ENCODE peak calls at places on chromosomes 5 and 9, in four cellular contexts. Q is cardiac muscle cell; M is activated CD8-positive, alpha-beta T cell treated with anti-CD3 and anti-CD28 coated beads for 36 hours; L is Panc1. C is an unnamed sample.

GRCh38 chr9:35001285-35001677 is 11.7 kb downstream of the DNAJB5 start:
- DNase-seq in L (no peak), Q (no peak), M (no peak), C (no peak)

GRCh38 chr9:119004618-119004990 is 364.6 kb downstream of the BRINP1 start:
- DNase-seq in Q (peak), L (peak), M (no peak), C (no peak)

GRCh38 chr5:142866563-142867275 is 96.5 kb downstream of the ARHGAP26 start:
- DNase-seq in M (peak), L (peak), Q (peak), C (peak)

GRCh38 chr9:78365979-78366697 is 69.2 kb downstream of the PSAT1 start:
- DNase-seq in Q (peak), L (no peak), M (no peak), C (no peak)

GRCh38 chr5:41695920-41696582 is 174.2 kb downstream of the OXCT1 start:
- DNase-seq in M (no peak), L (no peak), Q (peak), C (no peak)

GRCh38 chr5:174916227-174916626 is 191.8 kb downstream of the MSX2 start:
- DNase-seq in L (no peak), Q (no peak), M (no peak), C (no peak)

GRCh38 chr5:31113101-31113500 is 80.4 kb upstream of the CDH6 start:
- DNase-seq in M (no peak), Q (peak), L (no peak), C (no peak)

GRCh38 chr9:93127395-93127911 is 6.6 kb downstream of the NINJ1 start:
- DNase-seq in Q (peak), M (no peak), L (no peak), C (no peak)

GRCh38 chr9:3916984-3917383 is 382.9 kb downstream of the GLIS3 start:
- DNase-seq in L (no peak), M (no peak), Q (peak), C (no peak)

GRCh38 chr9:137438591-137439157 is 2.5 kb downstream of the ENTPD8 start:
- DNase-seq in M (no peak), L (no peak), Q (no peak), C (no peak)

GRCh38 chr5:81717221-81717620 is 33.7 kb downstream of the SSBP2 start:
- DNase-seq in M (no peak), L (no peak), Q (no peak), C (no peak)

GRCh38 chr5:16616536-16617271 is at the start of gene RETREG1:
- DNase-seq in Q (peak), L (no peak), M (peak), C (peak)

GRCh38 chr5:111512026-111512405 is 319 bp downstream of the STARD4 start:
- DNase-seq in M (no peak), L (no peak), Q (peak), C (no peak)

GRCh38 chr9:4706971-4707622 is 27.7 kb downstream of the CDC37L1 start:
- DNase-seq in L (no peak), Q (no peak), M (no peak), C (no peak)

GRCh38 chr5:77563475-77563874 is 71.4 kb upstream of the WDR41 start:
- DNase-seq in Q (peak), L (no peak), M (no peak), C (no peak)

GRCh38 chr9:18969095-18969494 is 63.9 kb downstream of the SAXO1 start:
- DNase-seq in Q (no peak), L (no peak), M (no peak), C (no peak)

GRCh38 chr5:180563994-180564393 is 27.3 kb downstream of the SCGB3A1 start:
- DNase-seq in Q (no peak), M (peak), L (no peak), C (peak)
- TF ChIP-seq CTCF in Q (no peak), M (no peak), L (no peak), C (no peak)

GRCh38 chr9:9919174-9919573 is 693.6 kb downstream of the PTPRD start:
- DNase-seq in M (no peak), Q (no peak), L (no peak), C (no peak)

GRCh38 chr9:9917400-9917799 is 695.4 kb downstream of the PTPRD start:
- DNase-seq in L (no peak), Q (no peak), M (no peak), C (no peak)

GRCh38 chr9:9913276-9913832 is 699.4 kb downstream of the PTPRD start:
- DNase-seq in Q (no peak), M (no peak), L (no peak), C (no peak)

GRCh38 chr9:9912459-9912858 is 700.3 kb downstream of the PTPRD start:
- DNase-seq in L (no peak), Q (no peak), M (no peak), C (no peak)

GRCh38 chr9:9914174-9914573 is 698.6 kb downstream of the PTPRD start:
- DNase-seq in M (no peak), Q (no peak), L (no peak), C (no peak)
- TF ChIP-seq CTCF in M (no peak), Q (no peak), L (no peak), C (no peak)

DNA sequence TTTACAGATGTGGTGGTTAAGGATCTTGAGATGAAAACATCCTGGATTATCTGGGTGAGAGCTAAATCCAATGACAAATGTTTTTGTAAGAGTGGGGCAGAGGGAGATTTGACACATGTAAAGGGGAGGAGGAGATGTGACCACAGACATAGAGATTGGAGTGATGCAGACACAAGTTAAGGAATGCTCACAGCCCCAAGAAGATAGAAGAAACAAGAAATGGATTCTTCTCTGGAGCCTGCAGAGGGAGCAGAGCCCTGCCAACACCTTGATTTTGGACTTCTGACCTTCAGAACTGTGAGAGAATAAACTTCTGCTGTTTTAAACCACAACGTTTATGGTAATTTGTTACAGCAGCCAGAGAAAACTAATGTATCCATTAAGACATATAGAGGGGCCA is 21.7 kb downstream of the ITGA2 start:
- DNase-seq in M (no peak), Q (no peak), L (no peak), C (no peak)
- TF ChIP-seq CTCF in M (no peak), Q (no peak), L (peak), C (no peak)

DNA sequence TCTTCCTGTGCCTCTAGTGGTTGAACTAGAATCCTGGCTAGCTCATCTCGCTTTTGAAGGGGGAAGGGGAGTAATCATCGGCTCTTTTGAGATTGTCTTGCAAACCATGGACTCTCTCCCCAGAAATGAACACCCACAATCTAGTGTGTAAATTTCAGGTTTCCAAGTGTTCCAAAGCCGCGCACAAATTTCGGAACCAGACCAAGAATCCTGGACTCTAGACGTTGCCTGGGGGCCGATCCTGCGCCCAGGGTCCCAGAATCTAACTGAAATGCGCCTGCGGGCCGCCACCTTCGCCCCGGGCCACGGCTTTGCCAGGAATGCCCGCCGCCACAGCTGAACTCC is 4.8 kb upstream of the FOXE1 start:
- DNase-seq in Q (no peak), L (no peak), M (no peak), C (no peak)
- TF ChIP-seq CTCF in Q (no peak), L (no peak), M (no peak), C (no peak)

GRCh38 chr5:78920604-78921003 is 64.5 kb downstream of the ARSB start:
- DNase-seq in Q (peak), L (no peak), M (no peak), C (no peak)
- TF ChIP-seq CTCF in Q (peak), L (peak), M (no peak), C (peak)

GRCh38 chr5:52800394-52801213 is 12.9 kb downstream of the ITGA1 start:
- DNase-seq in M (peak), L (peak), Q (peak), C (peak)
- TF ChIP-seq CTCF in M (no peak), L (no peak), Q (no peak), C (no peak)

GRCh38 chr9:127205952-127206351 is 58.6 kb upstream of the GARNL3 start:
- DNase-seq in L (no peak), M (no peak), Q (no peak), C (no peak)

GRCh38 chr9:127206666-127207065 is 57.9 kb upstream of the GARNL3 start:
- DNase-seq in M (no peak), L (no peak), Q (no peak), C (no peak)

GRCh38 chr9:127203501-127204327 is 60.9 kb upstream of the GARNL3 start:
- DNase-seq in Q (no peak), L (no peak), M (no peak), C (no peak)

GRCh38 chr9:127202461-127203139 is 62.0 kb upstream of the GARNL3 start:
- DNase-seq in M (no peak), Q (no peak), L (no peak), C (no peak)

DNA sequence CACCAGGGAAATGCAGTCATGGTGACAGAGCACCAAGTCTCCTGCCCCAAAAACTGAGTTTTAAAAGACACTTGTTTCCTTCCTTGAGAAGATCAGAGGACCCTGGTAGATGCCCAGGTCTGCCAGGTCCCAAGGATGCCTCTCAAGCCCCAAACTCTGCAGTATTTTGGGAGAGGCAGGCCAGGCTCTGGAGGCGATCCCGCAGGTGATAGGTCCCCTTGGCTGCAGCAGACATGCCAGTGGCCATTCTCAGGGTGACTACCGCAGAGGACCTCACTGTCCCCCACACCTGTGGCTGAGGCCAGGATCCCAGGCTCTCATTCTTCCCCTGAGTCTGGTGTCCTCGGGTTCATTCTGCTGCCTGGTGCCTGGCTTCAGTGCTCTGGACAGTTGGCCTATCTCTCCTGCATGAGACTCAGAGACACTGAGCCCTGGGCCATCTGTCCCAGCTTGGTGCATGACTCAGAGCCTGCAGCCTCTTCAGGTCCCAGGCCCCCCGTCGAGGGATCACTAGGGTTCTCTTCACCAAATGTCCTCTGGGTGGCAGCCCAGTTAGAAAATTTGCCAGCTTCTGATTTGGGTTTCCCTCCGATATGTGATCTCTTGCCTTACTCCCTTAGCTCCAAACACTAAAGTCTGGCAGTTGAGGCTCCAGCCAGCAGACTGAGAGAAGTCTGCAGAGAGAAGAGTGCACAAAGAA is 59.7 kb upstream of the GARNL3 start:
- DNase-seq in M (peak), L (no peak), Q (peak), C (no peak)
- TF ChIP-seq CTCF in M (no peak), L (no peak), Q (peak), C (peak)